ENCODE peak calls at places on chromosome X, in four cellular contexts. Y, N, J and X are unnamed samples.

GRCh38 chrX:152412105-152412504 is 39.0 kb downstream of the GABRA3 start:
- DNase-seq in Y (peak; percentile 6), N (no peak), J (no peak), X (no peak)

GRCh38 chrX:69674891-69675290 is 59.0 kb downstream of the EDA start:
- DNase-seq in Y (no peak), J (no peak), N (no peak), X (no peak)

GRCh38 chrX:19875051-19875432 is 12.4 kb downstream of the SH3KBP1 start:
- DNase-seq in Y (no peak), N (no peak), J (peak; percentile 24), X (no peak)

GRCh38 chrX:149074429-149074828 is 430.7 kb downstream of the IDS start:
- DNase-seq in Y (peak; percentile 8), J (no peak), N (no peak), X (no peak)

GRCh38 chrX:68832101-68832416 is 3.2 kb downstream of the EFNB1 start:
- DNase-seq in J (peak; percentile 9), Y (peak; percentile 34), N (peak; percentile 52), X (peak; percentile 88)

GRCh38 chrX:150192846-150193245 is 170.3 kb upstream of the MAMLD1 start:
- DNase-seq in Y (no peak), N (no peak), J (no peak), X (no peak)

GRCh38 chrX:104618106-104618895 is 52.3 kb downstream of the IL1RAPL2 start:
- DNase-seq in N (no peak), J (no peak), Y (no peak), X (no peak)

GRCh38 chrX:107629533-107629909 is 1.2 kb downstream of the PRPS1 start:
- DNase-seq in N (no peak), J (peak; percentile 4), Y (peak; percentile 33), X (no peak)

GRCh38 chrX:132671229-132671641 is 182.4 kb upstream of the MBNL3 start:
- DNase-seq in Y (no peak), N (no peak), J (no peak), X (no peak)

GRCh38 chrX:26470946-26471345 is 255.0 kb downstream of the MAGEB5 start:
- DNase-seq in Y (no peak), J (no peak), N (no peak), X (no peak)

GRCh38 chrX:155259752-155260151 is 4.5 kb downstream of the RAB39B start:
- DNase-seq in J (no peak), N (no peak), Y (no peak), X (no peak)

GRCh38 chrX:52923781-52924241 is 26.7 kb downstream of the FAM156B start:
- DNase-seq in Y (peak; percentile 62), N (peak; percentile 17), J (no peak), X (no peak)

GRCh38 chrX:103155201-103155600 is 59.7 kb upstream of the BEX4 start:
- DNase-seq in J (no peak), N (no peak), Y (no peak), X (no peak)

GRCh38 chrX:41468647-41469323 is 21.6 kb downstream of the NYX start:
- DNase-seq in N (no peak), Y (peak; percentile 25), J (no peak), X (no peak)

GRCh38 chrX:149877636-149878035 is 3.3 kb upstream of the MAGEA8 start:
- DNase-seq in J (no peak), N (no peak), Y (no peak), X (no peak)

GRCh38 chrX:98405376-98405775 is 1521.7 kb downstream of the RPA4 start:
- DNase-seq in J (no peak), Y (no peak), N (no peak), X (no peak)

GRCh38 chrX:12949927-12950656 is 24.8 kb upstream of the TMSB4X start:
- DNase-seq in N (peak; percentile 88), Y (peak; percentile 86), J (peak; percentile 87), X (peak; percentile 94)

GRCh38 chrX:119539872-119540271 is 25.3 kb downstream of the STEEP1 start:
- DNase-seq in N (no peak), Y (no peak), J (no peak), X (no peak)

GRCh38 chrX:3599787-3600465 is 113.5 kb downstream of the PRKX start:
- DNase-seq in N (no peak), J (no peak), Y (no peak), X (no peak)

GRCh38 chrX:115895678-115896329 is 274.7 kb upstream of the AGTR2 start:
- DNase-seq in Y (no peak), N (no peak), J (no peak), X (peak; percentile 57)

GRCh38 chrX:153511784-153512500 is 5.5 kb upstream of the ATP2B3 start:
- DNase-seq in N (no peak), Y (no peak), J (no peak), X (no peak)

GRCh38 chrX:20971250-20971649 is 403.0 kb upstream of the CNKSR2 start:
- DNase-seq in N (no peak), J (no peak), Y (no peak), X (no peak)

GRCh38 chrX:2427737-2428136 is 73.0 kb downstream of the DHRSX start:
- DNase-seq in J (no peak), Y (no peak), N (no peak), X (no peak)

GRCh38 chrX:30904632-30905031 is 15.6 kb upstream of the TAB3 start:
- DNase-seq in J (no peak), N (no peak), Y (no peak), X (no peak)

GRCh38 chrX:20315140-20315539 is 48.4 kb upstream of the RPS6KA3 start:
- DNase-seq in J (no peak), Y (no peak), N (peak; percentile 18), X (no peak)

GRCh38 chrX:8504451-8504850 is 39.8 kb downstream of the VCX3B start:
- DNase-seq in Y (peak; percentile 60), J (no peak), N (no peak), X (no peak)

GRCh38 chrX:118216488-118216887 is 99.9 kb upstream of the KLHL13 start:
- DNase-seq in J (no peak), N (peak; percentile 60), Y (no peak), X (no peak)

GRCh38 chrX:71867680-71868079 is 43.0 kb upstream of the NHSL2 start:
- DNase-seq in N (no peak), Y (no peak), J (no peak), X (no peak)

GRCh38 chrX:135975421-135975820 is 1.6 kb upstream of the MMGT1 start:
- DNase-seq in N (no peak), Y (no peak), J (no peak), X (no peak)

GRCh38 chrX:103330601-103331397 is 760 bp downstream of the TCEAL7 start:
- DNase-seq in N (no peak), Y (no peak), J (no peak), X (no peak)

GRCh38 chrX:13463608-13464007 is 105.8 kb upstream of the EGFL6 start:
- DNase-seq in Y (peak; percentile 51), N (peak; percentile 37), J (no peak), X (no peak)

GRCh38 chrX:93259029-93259428 is 414.3 kb downstream of the NAP1L3 start:
- DNase-seq in Y (no peak), J (no peak), N (no peak), X (no peak)

GRCh38 chrX:104137496-104137895 is 19.3 kb downstream of the SLC25A53 start:
- DNase-seq in N (no peak), Y (peak; percentile 16), J (no peak), X (no peak)

GRCh38 chrX:132602701-132603100 is 113.9 kb upstream of the MBNL3 start:
- DNase-seq in Y (no peak), N (no peak), J (no peak), X (no peak)

GRCh38 chrX:25029288-25029687 is 13.5 kb upstream of the ARX start:
- DNase-seq in Y (no peak), N (no peak), J (no peak), X (no peak)

GRCh38 chrX:30673405-30673804 is 20.2 kb downstream of the GK start:
- DNase-seq in J (no peak), N (no peak), Y (no peak), X (no peak)